ENCODE peak calls at places on chromosomes 16 and 17, in seven cellular contexts. K, R, X, Q, S, F and I are unnamed samples.

GRCh38 chr16:8959921-8960787 is 3.6 kb downstream of the USP7 start:
- DNase-seq in F (peak; percentile 40), S (no peak), X (no peak), K (no peak), Q (peak; percentile 46), R (no peak), I (no peak)

GRCh38 chr17:21201302-21201602 is 12.7 kb downstream of the TMEM11 start:
- DNase-seq in K (no peak), F (no peak), X (no peak), R (no peak), S (no peak), Q (no peak), I (no peak)

GRCh38 chr16:89860747-89861304 is 12.6 kb upstream of the TCF25 start:
- DNase-seq in R (no peak), X (no peak), F (peak; percentile 10), S (no peak), Q (peak; percentile 54), K (peak; percentile 88), I (no peak)

GRCh38 chr17:42276359-42276608 is at the start of gene STAT5B:
- DNase-seq in Q (peak; percentile 56), K (peak; percentile 87), F (peak; percentile 66), X (no peak), R (no peak), S (no peak), I (no peak)

GRCh38 chr17:76390003-76390421 is 5.6 kb downstream of the SPHK1 start:
- DNase-seq in S (no peak), X (no peak), K (no peak), Q (no peak), R (no peak), F (no peak), I (no peak)

GRCh38 chr16:22670044-22670536 is 143.9 kb upstream of the HS3ST2 start:
- DNase-seq in S (no peak), K (no peak), Q (peak; percentile 28), R (no peak), X (no peak), F (no peak), I (no peak)

GRCh38 chr17:73342057-73342522 is 30.3 kb upstream of the CDC42EP4 start:
- DNase-seq in K (peak; percentile 94), Q (peak; percentile 88), F (peak; percentile 94), R (no peak), X (peak; percentile 79), S (peak; percentile 51), I (peak; percentile 96)

GRCh38 chr17:38621538-38621937 is 15.8 kb upstream of the SRCIN1 start:
- DNase-seq in K (no peak), F (no peak), Q (no peak), X (no peak), R (no peak), S (no peak), I (no peak)

GRCh38 chr17:15463363-15463762 is 4.1 kb downstream of the CDRT4 start:
- DNase-seq in X (peak; percentile 83), R (peak; percentile 87), S (peak; percentile 87), K (no peak), Q (peak; percentile 71), F (peak; percentile 93), I (peak; percentile 73)

GRCh38 chr17:46862949-46863348 is 11.6 kb downstream of the WNT9B start:
- DNase-seq in S (no peak), K (peak; percentile 48), F (no peak), R (no peak), X (no peak), Q (no peak), I (no peak)

DNA sequence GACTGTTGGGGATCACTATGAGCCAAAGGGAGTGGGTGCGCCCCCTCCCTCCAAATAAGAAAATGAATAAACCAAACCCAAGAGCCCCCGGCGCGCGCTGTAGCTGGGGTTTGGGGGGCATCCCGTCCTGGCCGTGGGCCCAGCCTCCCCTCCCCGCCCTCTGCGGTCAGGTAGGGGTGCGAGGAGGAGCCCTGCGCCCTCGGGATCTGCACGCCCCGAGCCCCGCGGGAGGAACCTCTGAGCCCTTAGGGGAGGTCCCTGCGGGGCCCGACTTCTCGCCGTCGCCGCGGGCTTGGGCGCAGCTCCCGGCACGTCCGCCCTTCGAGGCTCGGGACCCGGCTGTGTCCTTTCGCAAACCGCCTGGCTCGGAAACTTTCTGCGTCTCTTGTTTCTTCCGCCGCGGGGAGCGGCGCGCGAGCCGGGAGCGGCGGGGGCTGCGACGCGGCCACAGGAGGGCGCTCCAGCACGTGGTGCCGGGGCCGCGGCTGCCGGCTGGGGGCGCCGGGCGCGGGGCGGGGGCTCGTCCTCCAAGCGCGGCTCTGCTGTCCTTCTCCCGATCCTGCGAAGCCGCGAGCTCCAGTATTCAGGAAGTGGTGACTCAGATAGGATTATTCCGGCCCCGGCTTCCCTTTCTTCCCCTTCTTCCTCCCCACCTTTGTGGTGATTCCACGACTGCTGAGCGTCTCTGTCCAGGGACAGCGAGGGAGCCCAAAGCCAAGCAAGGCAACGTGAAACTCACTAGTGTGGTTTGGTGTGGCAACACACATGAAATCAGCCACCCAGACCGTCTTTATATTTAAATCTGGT is 1.6 kb downstream of the PITPNC1 start:
- DNase-seq in X (no peak), S (peak; percentile 69), K (peak; percentile 92), F (peak; percentile 74), R (peak; percentile 44), Q (peak; percentile 74), I (no peak)
- TF ChIP-seq CTCF in X (peak; percentile 52), S (peak; percentile 49), K (peak; percentile 91), F (peak; percentile 24), R (peak; percentile 38), Q (peak; percentile 31), I (peak; percentile 48)

DNA sequence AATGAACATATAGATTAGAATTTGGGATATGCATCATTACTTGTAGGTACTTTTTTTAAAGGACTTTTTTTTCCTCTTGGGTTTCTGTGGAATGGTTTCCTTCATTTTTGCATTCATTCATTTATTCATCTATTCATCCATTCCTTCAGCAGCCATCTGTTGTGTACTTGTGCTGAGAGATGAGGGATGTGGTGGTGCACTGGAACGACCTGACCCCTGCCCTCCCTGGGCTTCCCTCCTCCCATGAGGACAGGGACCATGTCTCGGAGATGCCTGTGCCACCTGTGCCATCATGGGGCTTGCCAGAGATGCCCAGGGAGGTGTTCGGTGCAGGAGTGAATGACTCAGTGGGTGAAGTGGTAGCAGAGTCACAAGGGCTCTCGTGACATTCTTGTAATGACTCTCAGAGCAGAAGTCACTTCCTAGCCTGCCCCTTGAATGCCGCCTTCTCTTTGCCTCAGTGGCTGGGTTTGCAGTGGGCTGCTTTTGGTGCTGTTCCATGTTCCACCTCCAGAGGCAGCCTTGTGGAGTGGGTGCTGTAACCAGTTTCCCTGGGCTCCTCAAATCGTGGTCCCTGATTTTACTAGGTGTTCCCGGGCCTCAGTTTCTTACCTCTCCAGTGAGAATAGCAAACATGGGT is 43.9 kb downstream of the CLEC16A start:
- DNase-seq in S (no peak), Q (no peak), F (no peak), X (no peak), R (no peak), K (no peak), I (no peak)
- TF ChIP-seq CTCF in S (peak; percentile 34), Q (peak; percentile 64), F (peak; percentile 46), X (peak; percentile 44), R (peak; percentile 42), K (peak; percentile 26), I (peak; percentile 52)

DNA sequence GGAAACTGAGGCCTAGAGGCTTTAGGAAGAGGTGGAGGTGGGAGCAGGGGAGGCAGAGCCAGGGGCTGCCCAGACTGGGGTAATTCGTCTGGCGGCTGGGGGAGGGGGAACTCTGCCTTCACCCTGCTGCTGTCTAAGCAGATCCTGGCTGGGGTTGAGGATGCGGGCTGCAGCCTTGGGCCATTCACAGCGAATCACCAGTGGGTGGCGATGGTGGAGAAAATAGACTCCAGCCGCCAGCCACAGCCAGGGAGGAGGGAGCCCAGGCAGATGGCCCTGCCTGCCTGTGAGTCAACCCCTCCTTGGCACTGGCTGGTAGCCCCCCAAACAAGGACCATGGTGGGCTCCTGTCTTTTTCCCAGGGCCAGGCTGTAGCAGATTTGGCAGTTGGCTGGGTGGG is 41.7 kb upstream of the CDH5 start:
- DNase-seq in Q (peak; percentile 23), F (peak; percentile 27), R (no peak), X (no peak), S (no peak), K (peak; percentile 49), I (no peak)
- TF ChIP-seq CTCF in Q (peak; percentile 32), F (peak; percentile 28), R (no peak), X (peak; percentile 34), S (peak; percentile 18), K (no peak), I (peak; percentile 33)

DNA sequence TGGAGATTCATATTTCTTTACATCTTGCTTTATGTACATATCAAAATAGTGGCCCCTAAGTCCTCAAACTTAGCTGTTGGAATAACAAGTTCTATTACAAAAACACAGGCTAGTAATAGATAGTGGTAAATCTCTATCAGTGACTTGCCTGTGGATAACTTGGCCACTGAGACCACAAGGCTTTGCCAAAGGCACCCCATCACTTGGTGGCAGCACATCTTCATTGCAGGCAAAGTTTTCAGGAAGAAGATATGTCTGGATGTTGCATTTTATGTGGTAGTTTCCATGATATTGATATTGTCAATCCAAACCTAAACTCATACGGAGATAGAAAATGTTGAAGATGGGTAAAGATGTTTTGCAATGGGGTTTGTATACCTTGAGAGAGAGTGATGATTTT is 58.5 kb downstream of the KNOP1 start:
- DNase-seq in Q (peak; percentile 26), X (no peak), S (no peak), R (no peak), F (no peak), K (no peak), I (no peak)
- TF ChIP-seq CTCF in Q (peak; percentile 38), X (no peak), S (no peak), R (no peak), F (no peak), K (no peak), I (peak; percentile 18)

GRCh38 chr16:4574919-4575705 is 19.0 kb downstream of the C16orf96 start:
- DNase-seq in Q (no peak), R (no peak), X (no peak), F (no peak), K (no peak), S (no peak), I (no peak)
- TF ChIP-seq CTCF in Q (peak; percentile 20), R (no peak), X (no peak), F (no peak), K (no peak), S (no peak), I (no peak)

GRCh38 chr16:30977502-30977901 is 7.5 kb upstream of the HSD3B7 start:
- DNase-seq in X (no peak), Q (no peak), F (no peak), S (no peak), R (no peak), K (no peak), I (no peak)
- TF ChIP-seq CTCF in X (peak; percentile 41), Q (peak; percentile 57), F (peak; percentile 27), S (peak; percentile 52), R (peak; percentile 30), K (no peak), I (peak; percentile 54)

DNA sequence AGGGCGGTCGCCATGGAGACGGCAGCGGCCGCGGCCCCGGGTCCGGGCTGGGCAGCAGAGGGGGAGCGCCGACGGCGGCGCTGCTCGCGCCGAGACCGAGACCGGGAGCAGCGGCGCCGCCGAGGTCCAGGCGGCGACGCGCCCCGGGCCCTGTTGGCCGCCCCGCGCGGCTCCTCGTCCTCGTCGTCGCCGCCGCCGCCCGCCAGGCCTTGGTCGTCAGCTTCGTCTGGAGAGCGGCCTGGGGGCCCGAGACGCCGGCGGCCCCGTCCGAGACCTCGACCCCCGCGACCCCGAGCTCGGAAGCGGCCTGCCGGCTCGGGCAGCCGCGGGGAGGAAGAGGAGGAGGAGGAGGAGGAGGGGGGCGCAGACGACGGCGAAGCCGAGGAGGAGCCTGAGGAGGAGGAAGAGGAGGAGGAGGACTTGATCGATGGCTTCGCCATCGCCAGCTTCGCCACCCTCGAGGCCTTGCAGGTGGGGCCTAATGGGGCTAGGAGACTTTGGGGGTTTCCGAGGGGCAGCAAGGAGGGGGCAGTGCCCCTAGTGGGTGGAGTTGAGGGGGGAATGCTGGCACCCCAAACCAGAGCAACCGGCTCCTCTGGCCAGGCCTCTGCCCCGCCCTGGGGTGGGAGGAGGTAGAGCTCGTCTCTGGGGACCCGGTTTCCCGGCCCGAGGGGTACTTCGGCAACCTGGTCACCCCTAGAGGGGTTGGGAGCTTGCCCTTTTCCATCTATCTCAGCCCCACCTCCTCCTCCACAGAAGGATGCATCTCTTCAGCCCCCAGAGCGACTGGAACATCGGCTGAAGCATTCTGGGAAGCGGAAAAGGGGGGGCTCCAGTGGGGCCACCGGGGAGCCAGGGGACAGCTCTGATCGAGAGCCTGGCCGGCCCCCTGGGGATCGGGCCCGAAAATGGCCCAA is 1.5 kb downstream of the FBRS start:
- DNase-seq in Q (peak; percentile 17), S (no peak), F (peak; percentile 26), K (peak; percentile 90), X (no peak), R (no peak), I (no peak)
- TF ChIP-seq CTCF in Q (peak; percentile 8), S (no peak), F (no peak), K (no peak), X (peak; percentile 15), R (peak; percentile 22), I (peak; percentile 18)